ENCODE peak calls at places on chromosomes 6 and 20, in seven cellular contexts. W is CD8-positive, alpha-beta T cell; X is HCT116; R is brain microvascular endothelial cell; A is heart left ventricle; S is mammary epithelial cell; I is ovary. P is an unnamed sample.

GRCh38 chr6:150149146-150149545 is 6.3 kb downstream of the PPP1R14C start:
- DNase-seq in R (no peak), I (no peak), A (no peak), S (no peak), W (no peak), X (no peak), P (no peak)

GRCh38 chr6:169725270-169726048 is 1.2 kb upstream of the PHF10 start:
- DNase-seq in I (peak; percentile 82), R (peak; percentile 79), W (peak; percentile 41), X (no peak), S (no peak), A (peak; percentile 66), P (peak; percentile 69)

GRCh38 chr20:9038791-9039190 is 30.1 kb upstream of the PLCB4 start:
- DNase-seq in W (no peak), S (no peak), A (no peak), I (no peak), X (no peak), R (no peak), P (no peak)

GRCh38 chr6:25017932-25018581 is 82.3 kb upstream of the RIPOR2 start:
- DNase-seq in S (peak; percentile 78), W (peak; percentile 85), I (peak; percentile 25), R (peak; percentile 67), A (peak; percentile 69), X (peak; percentile 53), P (peak; percentile 31)

GRCh38 chr20:4898282-4898681 is 103.0 kb downstream of the SLC23A2 start:
- DNase-seq in S (peak; percentile 98), R (peak; percentile 76), A (no peak), I (peak; percentile 32), X (peak; percentile 26), W (no peak), P (peak; percentile 79)

GRCh38 chr6:131923356-131923755 is 27.8 kb downstream of the CCN2 start:
- DNase-seq in W (no peak), X (peak; percentile 83), A (no peak), I (peak; percentile 69), S (peak; percentile 53), R (peak; percentile 37), P (peak; percentile 32)

GRCh38 chr6:134115715-134116074 is 63.3 kb upstream of the SLC2A12 start:
- DNase-seq in I (no peak), X (no peak), S (no peak), R (no peak), A (no peak), W (no peak), P (no peak)

GRCh38 chr6:67883500-67884366 is 751.3 kb upstream of the ADGRB3 start:
- DNase-seq in W (no peak), I (no peak), X (no peak), A (no peak), R (no peak), S (no peak), P (no peak)

GRCh38 chr6:138289739-138290138 is 71.4 kb upstream of the PBOV1 start:
- DNase-seq in I (no peak), S (peak; percentile 29), W (no peak), X (no peak), A (peak; percentile 66), R (no peak), P (no peak)

GRCh38 chr20:17427646-17428045 is 103.5 kb downstream of the BFSP1 start:
- DNase-seq in W (no peak), A (no peak), X (no peak), I (no peak), S (peak; percentile 19), R (no peak), P (no peak)

GRCh38 chr6:57303931-57304681 is 13.3 kb upstream of the PRIM2 start:
- DNase-seq in W (no peak), X (no peak), S (no peak), A (no peak), R (no peak), I (no peak), P (peak; percentile 49)

GRCh38 chr6:152277826-152278247 is 359.3 kb downstream of the SYNE1 start:
- DNase-seq in S (no peak), X (no peak), R (no peak), A (peak; percentile 63), W (no peak), I (peak; percentile 62), P (no peak)

GRCh38 chr20:36572701-36573102 is 695 bp upstream of the TGIF2 start:
- DNase-seq in R (peak; percentile 28), W (peak; percentile 85), S (peak; percentile 24), I (no peak), A (no peak), X (no peak), P (peak; percentile 24)

GRCh38 chr6:162372092-162372491 is 355.5 kb downstream of the PRKN start:
- DNase-seq in S (no peak), A (no peak), W (no peak), R (no peak), I (no peak), X (no peak), P (no peak)

GRCh38 chr6:14748679-14749078 is 497.2 kb upstream of the JARID2 start:
- DNase-seq in A (no peak), I (no peak), R (no peak), S (no peak), X (no peak), W (no peak), P (no peak)

GRCh38 chr20:37305839-37306238 is 16.4 kb downstream of the MANBAL start:
- DNase-seq in W (no peak), A (no peak), R (no peak), S (no peak), X (no peak), I (no peak), P (no peak)

GRCh38 chr6:165686966-165687365 is 23.9 kb upstream of the PDE10A start:
- DNase-seq in W (no peak), R (no peak), I (no peak), A (no peak), X (no peak), S (no peak), P (no peak)

DNA sequence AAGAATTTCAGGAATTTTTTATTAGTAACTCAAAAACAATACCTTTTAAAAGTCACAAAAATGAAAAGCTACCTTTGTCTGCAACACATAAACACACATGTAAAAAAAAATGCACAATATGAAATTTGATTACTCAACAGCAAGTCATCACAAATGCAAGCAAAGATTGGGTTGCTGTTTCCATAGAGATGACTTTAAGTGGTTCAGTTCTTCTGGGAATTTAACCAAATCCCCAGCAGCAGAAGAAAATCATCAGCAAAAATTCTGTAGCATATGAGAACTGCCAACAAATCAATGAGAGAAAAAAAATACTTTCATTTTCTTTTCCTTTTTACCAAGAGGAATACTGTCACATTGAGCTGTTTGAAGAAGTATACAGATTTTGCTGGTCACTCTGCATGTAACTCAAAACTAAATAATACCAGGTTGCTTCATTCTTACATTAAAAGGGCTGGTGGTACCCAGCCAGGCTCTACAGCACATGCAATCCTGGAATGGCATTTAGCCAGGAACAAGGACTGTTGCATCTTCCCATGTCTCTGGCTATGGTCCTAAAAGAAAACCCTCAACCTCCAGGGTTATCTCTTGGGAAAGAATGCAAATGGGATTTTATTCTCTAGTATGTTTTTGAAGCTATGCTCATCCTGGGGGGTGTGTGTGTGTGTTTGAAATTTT is 158.3 kb downstream of the OPRM1 start:
- DNase-seq in R (peak; percentile 41), A (no peak), S (peak; percentile 50), W (no peak), X (no peak), I (no peak), P (peak; percentile 60)
- H3K36me3 ChIP-seq in R (no peaks in the 10 kb centered on the region), A (no peaks in the 10 kb centered on the region), S (no peaks in the 10 kb centered on the region), W (peaks cover 26% of the 10 kb centered on the region), X (no peaks in the 10 kb centered on the region), I (no peaks in the 10 kb centered on the region), P (no peaks in the 10 kb centered on the region)

GRCh38 chr6:112160745-112161144 is 73.4 kb downstream of the FAM229B start:
- DNase-seq in X (no peak), W (no peak), A (no peak), R (no peak), I (no peak), S (no peak), P (no peak)

GRCh38 chr6:112153926-112154621 is 66.7 kb downstream of the FAM229B start:
- DNase-seq in R (no peak), W (no peak), S (peak; percentile 53), X (no peak), I (no peak), A (no peak), P (peak; percentile 94)

GRCh38 chr6:112154711-112155110 is 67.3 kb downstream of the FAM229B start:
- DNase-seq in W (no peak), R (no peak), I (no peak), A (no peak), X (no peak), S (no peak), P (no peak)

GRCh38 chr6:112156694-112157093 is 69.3 kb downstream of the FAM229B start:
- DNase-seq in A (no peak), I (no peak), W (no peak), S (no peak), R (no peak), X (no peak), P (no peak)

GRCh38 chr6:112155900-112156299 is 68.5 kb downstream of the FAM229B start:
- DNase-seq in R (no peak), S (no peak), X (no peak), A (no peak), W (no peak), I (no peak), P (peak; percentile 62)
- H3K36me3 ChIP-seq in R (peaks cover 40% of the 10 kb centered on the region), S (no peaks in the 10 kb centered on the region), X (no peaks in the 10 kb centered on the region), A (peaks cover 64% of the 10 kb centered on the region), W (no peaks in the 10 kb centered on the region), I (no peaks in the 10 kb centered on the region), P (no peaks in the 10 kb centered on the region)

DNA sequence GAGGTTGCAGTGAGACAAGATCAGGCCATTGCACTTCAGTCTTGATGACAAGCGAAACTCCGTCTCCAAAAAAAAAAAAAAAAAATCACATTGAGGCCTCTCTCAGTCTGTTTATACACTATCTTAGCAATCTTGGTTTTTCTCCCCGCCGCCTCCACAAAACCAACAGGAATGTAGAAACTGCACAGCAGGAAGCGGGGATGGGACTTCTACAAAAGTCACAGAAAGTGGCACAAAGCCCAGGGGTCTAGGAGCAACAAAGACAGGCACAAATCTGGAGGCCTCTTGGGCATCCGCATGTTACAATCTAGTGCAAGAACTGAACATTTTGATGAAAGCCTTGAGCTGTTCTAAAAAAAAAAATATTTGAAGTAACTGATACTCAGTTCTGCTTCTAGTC is 48.6 kb downstream of the KDM1B start:
- DNase-seq in R (peak; percentile 67), X (no peak), I (no peak), S (no peak), W (no peak), A (no peak), P (peak; percentile 66)
- H3K36me3 ChIP-seq in R (peaks cover 2% of the 10 kb centered on the region), X (no peaks in the 10 kb centered on the region), I (no peaks in the 10 kb centered on the region), S (peaks cover 15% of the 10 kb centered on the region), W (no peaks in the 10 kb centered on the region), A (peaks cover 16% of the 10 kb centered on the region), P (peaks cover 5% of the 10 kb centered on the region)

GRCh38 chr20:49032455-49032854 is 13.7 kb upstream of the CSE1L start:
- DNase-seq in I (no peak), A (no peak), R (no peak), X (no peak), W (no peak), S (no peak), P (no peak)

GRCh38 chr20:49029203-49029602 is 16.9 kb upstream of the CSE1L start:
- DNase-seq in A (no peak), W (no peak), I (no peak), S (no peak), X (no peak), R (no peak), P (peak; percentile 59)

GRCh38 chr20:49034070-49034732 is 11.9 kb upstream of the CSE1L start:
- DNase-seq in I (no peak), X (no peak), R (no peak), S (no peak), W (no peak), A (no peak), P (no peak)

GRCh38 chr20:49028684-49029083 is 17.4 kb upstream of the CSE1L start:
- DNase-seq in R (peak; percentile 29), W (no peak), I (no peak), S (peak; percentile 13), X (no peak), A (no peak), P (peak; percentile 13)

GRCh38 chr20:49030954-49031619 is 15.0 kb upstream of the CSE1L start:
- DNase-seq in X (no peak), R (no peak), A (no peak), S (no peak), I (peak; percentile 49), W (no peak), P (no peak)
- H3K36me3 ChIP-seq in X (peaks cover 17% of the 10 kb centered on the region), R (peaks cover 40% of the 10 kb centered on the region), A (peaks cover 79% of the 10 kb centered on the region), S (peaks cover 11% of the 10 kb centered on the region), I (no peaks in the 10 kb centered on the region), W (peaks cover 25% of the 10 kb centered on the region), P (peaks cover 35% of the 10 kb centered on the region)